ENCODE peak calls at places on chromosome 19, in ten cellular contexts. J is cardiac muscle cell; F is tibial nerve; X is uterus; V is AG10803; B is effector memory CD4-positive, alpha-beta T cell; R is body of pancreas; M is aorta; E is stomach; K is left lung. N is an unnamed sample.

GRCh38 chr19:18044825-18045304 is 36.9 kb downstream of the ARRDC2 start:
- DNase-seq in X (peak), E (peak), J (no peak), F (peak), B (peak), K (peak), M (peak), R (peak), V (peak), N (peak)

GRCh38 chr19:8681345-8682021 is 17.1 kb downstream of the ACTL9 start:
- DNase-seq in E (no peak), K (no peak), V (no peak), F (no peak), J (no peak), B (no peak), R (no peak), X (no peak), M (no peak), N (no peak)

GRCh38 chr19:14516746-14517438 is 1.3 kb downstream of the DNAJB1 start:
- DNase-seq in K (no peak), J (no peak), E (no peak), V (no peak), B (no peak), X (no peak), M (no peak), R (no peak), F (no peak), N (no peak)

GRCh38 chr19:30557212-30557611 is 185.0 kb downstream of the ZNF536 start:
- DNase-seq in R (no peak), B (no peak), V (no peak), J (no peak), F (no peak), M (no peak), X (no peak), K (no peak), E (no peak), N (no peak)

GRCh38 chr19:28586501-28586900 is 626.5 kb downstream of the UQCRFS1 start:
- DNase-seq in E (no peak), R (no peak), B (no peak), V (no peak), J (peak), M (no peak), K (no peak), X (no peak), F (no peak), N (no peak)

GRCh38 chr19:44808463-44809371 is at the start of gene BCAM:
- DNase-seq in J (peak), V (peak), E (peak), F (peak), X (peak), R (peak), M (peak), K (peak), B (no peak), N (peak)

GRCh38 chr19:38221421-38221820 is 2.6 kb downstream of the DPF1 start:
- DNase-seq in V (no peak), R (no peak), F (no peak), E (no peak), B (no peak), J (no peak), M (no peak), X (no peak), K (no peak), N (no peak)

GRCh38 chr19:14686411-14686810 is 3.4 kb upstream of the ZNF333 start:
- DNase-seq in M (no peak), V (peak), B (no peak), F (no peak), E (no peak), J (peak), X (no peak), R (no peak), K (no peak), N (peak)

GRCh38 chr19:58277197-58277596 is 1.6 kb upstream of the ZNF8 start:
- DNase-seq in X (no peak), F (no peak), V (no peak), J (no peak), M (peak), K (no peak), E (no peak), B (no peak), R (no peak), N (no peak)

GRCh38 chr19:47190167-47190727 is 40.8 kb downstream of the BBC3 start:
- DNase-seq in J (peak), F (no peak), R (peak), V (peak), B (no peak), X (peak), E (peak), M (peak), K (peak), N (peak)

GRCh38 chr19:17073869-17074627 is 1.2 kb downstream of the HAUS8 start:
- DNase-seq in M (no peak), R (no peak), E (no peak), J (no peak), X (no peak), V (no peak), B (no peak), K (peak), F (no peak), N (no peak)

GRCh38 chr19:11098861-11099260 is 9.6 kb downstream of the LDLR start:
- DNase-seq in E (no peak), K (no peak), J (no peak), R (no peak), F (no peak), V (no peak), X (no peak), M (no peak), B (no peak), N (no peak)

GRCh38 chr19:3115411-3115810 is 20.4 kb upstream of the GNA15 start:
- DNase-seq in F (no peak), X (no peak), M (no peak), E (no peak), K (peak), R (no peak), B (no peak), J (peak), V (no peak), N (no peak)

GRCh38 chr19:3478409-3479176 is 1.7 kb downstream of the SMIM24 start:
- DNase-seq in R (no peak), F (no peak), E (no peak), B (no peak), K (no peak), M (no peak), X (no peak), J (no peak), V (no peak), N (no peak)

GRCh38 chr19:30144242-30144758 is 202.3 kb downstream of the URI1 start:
- DNase-seq in V (no peak), B (no peak), F (no peak), E (no peak), K (no peak), X (no peak), M (no peak), J (no peak), R (no peak), N (no peak)

GRCh38 chr19:4710281-4710600 is 13.4 kb downstream of the DPP9 start:
- DNase-seq in J (no peak), V (no peak), B (no peak), M (no peak), X (no peak), K (no peak), R (no peak), E (no peak), F (no peak), N (no peak)

GRCh38 chr19:4714016-4714415 is 9.6 kb downstream of the DPP9 start:
- DNase-seq in R (no peak), V (no peak), B (no peak), M (no peak), F (no peak), E (no peak), X (no peak), J (no peak), K (no peak), N (no peak)

GRCh38 chr19:4711211-4711610 is 12.4 kb downstream of the DPP9 start:
- DNase-seq in B (no peak), V (no peak), M (no peak), E (no peak), K (no peak), X (no peak), R (no peak), F (no peak), J (no peak), N (no peak)

GRCh38 chr19:4713384-4713951 is 10.2 kb downstream of the DPP9 start:
- DNase-seq in X (peak), M (peak), E (peak), F (peak), J (no peak), B (no peak), K (no peak), R (peak), V (peak), N (peak)

DNA sequence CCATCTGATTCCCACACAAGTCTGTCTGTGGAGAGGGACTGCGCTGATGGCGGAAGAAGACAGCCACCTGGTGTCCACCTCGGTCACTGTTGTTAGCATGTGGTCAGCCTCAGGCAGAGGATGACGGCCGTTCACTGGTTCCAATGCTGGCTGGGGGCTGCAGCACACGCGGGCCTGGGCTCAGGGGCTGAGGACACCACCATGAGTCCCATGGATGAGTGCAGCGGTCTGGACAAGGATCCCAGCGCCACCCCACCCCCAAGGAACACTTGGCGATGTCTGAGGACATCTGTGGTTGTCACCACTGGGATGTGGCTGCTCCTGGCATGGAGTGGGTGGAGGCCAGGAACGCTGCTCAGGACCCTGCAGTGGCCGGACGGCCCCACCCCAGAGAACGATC is 10.9 kb downstream of the DPP9 start:
- DNase-seq in M (no peak), E (no peak), F (no peak), X (no peak), J (no peak), K (no peak), R (no peak), V (no peak), B (no peak), N (no peak)
- H3K4me3 ChIP-seq in M (no peak), E (no peak), F (no peak), X (no peak), J (no peak), K (no peak), R (no peak), V (no peak), B (no peak), N (no peak)

DNA sequence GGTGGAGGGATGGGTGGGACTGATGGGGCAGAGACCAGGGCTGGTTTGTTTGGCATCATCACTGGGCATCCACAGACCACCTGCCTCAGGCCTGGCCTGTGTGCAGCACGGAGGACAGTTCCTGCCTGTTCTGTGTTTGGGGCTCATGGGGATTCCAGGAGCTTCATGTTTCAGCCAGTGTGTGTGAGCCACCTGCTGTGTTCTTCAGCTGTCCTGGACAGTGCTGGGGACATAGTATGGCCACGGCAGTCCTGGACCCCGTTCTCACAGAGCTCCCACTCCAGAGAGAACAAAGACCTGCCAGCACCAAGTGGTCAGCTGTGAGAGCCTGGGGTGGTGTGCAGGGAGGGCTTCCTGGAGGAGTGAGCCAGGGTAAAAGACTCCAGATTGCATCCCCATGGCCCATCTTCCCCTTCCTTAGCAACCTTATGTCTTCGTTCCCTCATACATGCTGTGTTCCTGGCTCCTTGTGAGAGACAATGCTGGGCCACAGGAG is 2.0 kb upstream of the CCDC97 start:
- DNase-seq in E (no peak), K (no peak), F (no peak), X (no peak), M (peak), B (no peak), V (no peak), R (no peak), J (no peak), N (no peak)
- H3K4me3 ChIP-seq in E (no peak), K (no peak), F (no peak), X (no peak), M (no peak), B (peak), V (no peak), R (no peak), J (no peak), N (no peak)

GRCh38 chr19:50785329-50785922 is 4.8 kb upstream of the ACP4 start:
- DNase-seq in B (no peak), R (no peak), E (no peak), M (no peak), J (no peak), K (no peak), X (no peak), V (no peak), F (no peak), N (no peak)
- H3K4me3 ChIP-seq in B (no peak), R (no peak), E (no peak), M (no peak), J (no peak), K (no peak), X (no peak), V (no peak), F (no peak), N (no peak)

GRCh38 chr19:1471514-1472107 is 7.4 kb downstream of the C19orf25 start:
- DNase-seq in F (no peak), M (no peak), E (no peak), R (no peak), K (no peak), V (no peak), X (no peak), J (no peak), B (no peak), N (no peak)
- H3K4me3 ChIP-seq in F (no peak), M (no peak), E (no peak), R (no peak), K (no peak), V (no peak), X (no peak), J (no peak), B (peak), N (no peak)

GRCh38 chr19:55549500-55550320 is 4.4 kb upstream of the SBK3 start:
- DNase-seq in V (peak), F (no peak), J (no peak), E (peak), X (no peak), B (no peak), R (peak), M (no peak), K (no peak), N (peak)
- H3K4me3 ChIP-seq in V (peak), F (no peak), J (no peak), E (peak), X (no peak), B (no peak), R (no peak), M (no peak), K (peak), N (peak)

GRCh38 chr19:12891553-12892021 is 627 bp downstream of the GCDH start:
- DNase-seq in V (no peak), K (no peak), B (no peak), F (no peak), X (no peak), M (no peak), E (no peak), J (no peak), R (no peak), N (no peak)
- H3K4me3 ChIP-seq in V (peak), K (peak), B (peak), F (peak), X (peak), M (peak), E (peak), J (peak), R (peak), N (peak)

GRCh38 chr19:55111238-55111831 is 6.1 kb downstream of the PPP1R12C start:
- DNase-seq in X (no peak), K (no peak), R (no peak), M (no peak), J (no peak), F (no peak), B (no peak), V (no peak), E (no peak), N (no peak)

GRCh38 chr19:55112246-55112780 is 5.1 kb downstream of the PPP1R12C start:
- DNase-seq in M (no peak), E (no peak), K (no peak), V (no peak), X (no peak), B (no peak), R (peak), J (no peak), F (no peak), N (no peak)

GRCh38 chr19:55106591-55106990 is 10.8 kb downstream of the PPP1R12C start:
- DNase-seq in X (no peak), M (no peak), E (no peak), F (no peak), J (no peak), B (no peak), K (no peak), V (no peak), R (no peak), N (no peak)

GRCh38 chr19:55112781-55113569 is 4.5 kb downstream of the PPP1R12C start:
- DNase-seq in B (no peak), X (peak), E (no peak), J (no peak), K (no peak), R (no peak), F (no peak), M (no peak), V (no peak), N (no peak)

GRCh38 chr19:55109527-55110291 is 7.7 kb downstream of the PPP1R12C start:
- DNase-seq in B (no peak), J (no peak), K (no peak), E (no peak), F (no peak), R (no peak), X (no peak), M (no peak), V (no peak), N (no peak)
- H3K4me3 ChIP-seq in B (no peak), J (no peak), K (no peak), E (no peak), F (no peak), R (no peak), X (no peak), M (no peak), V (no peak), N (no peak)